ENCODE peak calls at places on chromosomes 2 and 18, in eight cellular contexts. E is AG08396; K is fibroblast of the aortic adventitia; W is stimulated activated CD4-positive, alpha-beta T cell treated with anti-CD3 and anti-CD28 coated beads, Interleukin-1b, Interleukin-23, amount 100 ng/mL, for 1 hour; L is GDM1; O is midbrain; B is NCI-H774; N is NB4. R is an unnamed sample.

GRCh38 chr2:187215576-187216240 is 232.3 kb downstream of the CALCRL start:
- DNase-seq in L (no peak), W (no peak), B (no peak), E (no peak), N (no peak), O (no peak), K (peak; percentile 12), R (no peak)

GRCh38 chr18:76678248-76678647 is 144.1 kb upstream of the ZNF236 start:
- DNase-seq in E (no peak), N (no peak), W (no peak), L (no peak), B (no peak), O (peak; percentile 76), K (no peak), R (peak; percentile 39)

GRCh38 chr2:218270721-218271486 is 585 bp downstream of the PNKD start:
- DNase-seq in L (no peak), B (no peak), O (no peak), E (no peak), K (no peak), N (no peak), W (no peak), R (no peak)

GRCh38 chr2:241111443-241111810 is 9.3 kb upstream of the MTERF4 start:
- DNase-seq in E (no peak), O (no peak), K (no peak), L (no peak), W (no peak), N (no peak), B (no peak), R (no peak)

GRCh38 chr2:208358758-208359631 is 47.6 kb upstream of the PTH2R start:
- DNase-seq in N (peak; percentile 49), W (no peak), L (peak; percentile 77), K (peak; percentile 73), E (no peak), B (no peak), O (no peak), R (no peak)

GRCh38 chr2:217147751-217148318 is 288.0 kb upstream of the TNP1 start:
- DNase-seq in N (no peak), L (no peak), B (no peak), O (no peak), W (no peak), E (no peak), K (peak; percentile 8), R (no peak)

GRCh38 chr2:17793293-17793692 is 23.0 kb upstream of the MSGN1 start:
- DNase-seq in L (no peak), W (no peak), E (no peak), O (no peak), K (no peak), B (no peak), N (no peak), R (no peak)

GRCh38 chr18:57698571-57699276 is 77.1 kb upstream of the NARS1 start:
- DNase-seq in E (peak; percentile 13), O (no peak), W (no peak), N (no peak), L (no peak), K (peak; percentile 72), B (no peak), R (peak; percentile 10)

GRCh38 chr18:7830468-7830867 is 263.4 kb downstream of the PTPRM start:
- DNase-seq in L (no peak), E (no peak), O (no peak), B (peak; percentile 7), W (no peak), K (no peak), N (peak; percentile 40), R (no peak)

GRCh38 chr2:100562613-100563406 is at the start of gene PDCL3:
- DNase-seq in N (peak; percentile 99), O (peak; percentile 96), E (peak; percentile 98), K (peak; percentile 99), W (peak; percentile 83), L (peak; percentile 98), B (peak; percentile 97), R (peak; percentile 99)

GRCh38 chr2:180416553-180417113 is 409.5 kb upstream of the CWC22 start:
- DNase-seq in N (no peak), E (no peak), W (no peak), O (no peak), L (no peak), B (peak; percentile 2), K (no peak), R (peak; percentile 57)

GRCh38 chr2:95310651-95311050 is 13.5 kb downstream of the KCNIP3 start:
- DNase-seq in L (no peak), E (no peak), O (no peak), N (no peak), K (no peak), B (no peak), W (no peak), R (no peak)

GRCh38 chr2:85744771-85745601 is 8.8 kb upstream of the ATOH8 start:
- DNase-seq in K (peak; percentile 89), B (no peak), W (no peak), L (no peak), O (peak; percentile 75), E (no peak), N (peak; percentile 80), R (no peak)